ENCODE peak calls at places on chromosome 2, in nine cellular contexts. One of them, this sample, is unnamed.

GRCh38 chr2:1673160-1673944 is 71.0 kb downstream of the PXDN start:
- DNase-seq in skeletal muscle cell: no peak
- DNase-seq in heart left ventricle: no peak
- DNase-seq in psoas muscle: no peak
- DNase-seq in right atrium auricular region: peak
- DNase-seq in pancreas: no peak
- DNase-seq in NB4: no peak
- DNase-seq in cardiac muscle cell: no peak
- DNase-seq in GM12878: no peak
- DNase-seq in this sample: no peak

GRCh38 chr2:173049732-173050314 is 25.8 kb upstream of the MAP3K20 start:
- DNase-seq in heart left ventricle: no peak
- DNase-seq in cardiac muscle cell: no peak
- DNase-seq in NB4: no peak
- DNase-seq in psoas muscle: no peak
- DNase-seq in pancreas: no peak
- DNase-seq in right atrium auricular region: no peak
- DNase-seq in GM12878: no peak
- DNase-seq in skeletal muscle cell: no peak
- DNase-seq in this sample: no peak

GRCh38 chr2:237573721-237574415 is 7.5 kb downstream of the PRLH start:
- DNase-seq in GM12878: no peak
- DNase-seq in right atrium auricular region: no peak
- DNase-seq in skeletal muscle cell: no peak
- DNase-seq in heart left ventricle: no peak
- DNase-seq in psoas muscle: no peak
- DNase-seq in cardiac muscle cell: no peak
- DNase-seq in pancreas: no peak
- DNase-seq in NB4: no peak
- DNase-seq in this sample: no peak

GRCh38 chr2:67733517-67733916 is 329.3 kb downstream of the C1D start:
- DNase-seq in psoas muscle: no peak
- DNase-seq in pancreas: peak
- DNase-seq in heart left ventricle: no peak
- DNase-seq in GM12878: no peak
- DNase-seq in right atrium auricular region: no peak
- DNase-seq in NB4: peak
- DNase-seq in skeletal muscle cell: no peak
- DNase-seq in cardiac muscle cell: peak
- DNase-seq in this sample: no peak

GRCh38 chr2:49298230-49298629 is 143.9 kb upstream of the FSHR start:
- DNase-seq in NB4: no peak
- DNase-seq in psoas muscle: no peak
- DNase-seq in GM12878: no peak
- DNase-seq in pancreas: no peak
- DNase-seq in skeletal muscle cell: no peak
- DNase-seq in cardiac muscle cell: no peak
- DNase-seq in right atrium auricular region: no peak
- DNase-seq in heart left ventricle: no peak
- DNase-seq in this sample: no peak

GRCh38 chr2:162062559-162062958 is 11.5 kb downstream of the DPP4 start:
- DNase-seq in NB4: no peak
- DNase-seq in heart left ventricle: no peak
- DNase-seq in cardiac muscle cell: no peak
- DNase-seq in pancreas: no peak
- DNase-seq in right atrium auricular region: no peak
- DNase-seq in psoas muscle: no peak
- DNase-seq in skeletal muscle cell: no peak
- DNase-seq in GM12878: no peak
- DNase-seq in this sample: no peak

GRCh38 chr2:40625849-40626248 is 174.0 kb upstream of the SLC8A1 start:
- DNase-seq in pancreas: no peak
- DNase-seq in NB4: peak
- DNase-seq in skeletal muscle cell: peak
- DNase-seq in GM12878: no peak
- DNase-seq in heart left ventricle: no peak
- DNase-seq in cardiac muscle cell: no peak
- DNase-seq in psoas muscle: no peak
- DNase-seq in right atrium auricular region: no peak
- DNase-seq in this sample: no peak

GRCh38 chr2:59182249-59182648 is 941.1 kb upstream of the FANCL start:
- DNase-seq in skeletal muscle cell: no peak
- DNase-seq in heart left ventricle: no peak
- DNase-seq in NB4: peak
- DNase-seq in cardiac muscle cell: peak
- DNase-seq in psoas muscle: no peak
- DNase-seq in right atrium auricular region: no peak
- DNase-seq in pancreas: no peak
- DNase-seq in GM12878: no peak
- DNase-seq in this sample: no peak

GRCh38 chr2:66305714-66306113 is 129.2 kb upstream of the MEIS1 start:
- DNase-seq in skeletal muscle cell: peak
- DNase-seq in pancreas: no peak
- DNase-seq in cardiac muscle cell: no peak
- DNase-seq in heart left ventricle: peak
- DNase-seq in NB4: no peak
- DNase-seq in right atrium auricular region: peak
- DNase-seq in GM12878: no peak
- DNase-seq in psoas muscle: peak
- DNase-seq in this sample: peak

GRCh38 chr2:100182494-100183355 is 40.3 kb upstream of the AFF3 start:
- DNase-seq in skeletal muscle cell: no peak
- DNase-seq in GM12878: no peak
- DNase-seq in heart left ventricle: peak
- DNase-seq in cardiac muscle cell: peak
- DNase-seq in NB4: no peak
- DNase-seq in pancreas: no peak
- DNase-seq in psoas muscle: no peak
- DNase-seq in right atrium auricular region: no peak
- DNase-seq in this sample: no peak

GRCh38 chr2:218152777-218153176 is 14.0 kb downstream of the CXCR1 start:
- DNase-seq in cardiac muscle cell: no peak
- DNase-seq in skeletal muscle cell: no peak
- DNase-seq in psoas muscle: no peak
- DNase-seq in right atrium auricular region: no peak
- DNase-seq in heart left ventricle: no peak
- DNase-seq in NB4: no peak
- DNase-seq in pancreas: no peak
- DNase-seq in GM12878: no peak
- DNase-seq in this sample: no peak

GRCh38 chr2:217220228-217221013 is 360.6 kb upstream of the TNP1 start:
- DNase-seq in pancreas: no peak
- DNase-seq in skeletal muscle cell: no peak
- DNase-seq in right atrium auricular region: no peak
- DNase-seq in GM12878: no peak
- DNase-seq in NB4: peak
- DNase-seq in psoas muscle: no peak
- DNase-seq in cardiac muscle cell: no peak
- DNase-seq in heart left ventricle: peak
- DNase-seq in this sample: no peak

GRCh38 chr2:102449370-102449974 is 23.6 kb upstream of the SLC9A4 start:
- DNase-seq in right atrium auricular region: no peak
- DNase-seq in cardiac muscle cell: peak
- DNase-seq in skeletal muscle cell: no peak
- DNase-seq in heart left ventricle: no peak
- DNase-seq in NB4: peak
- DNase-seq in GM12878: no peak
- DNase-seq in pancreas: no peak
- DNase-seq in psoas muscle: no peak
- DNase-seq in this sample: no peak

GRCh38 chr2:172888704-172889103 is 153.1 kb downstream of the RAPGEF4 start:
- DNase-seq in GM12878: no peak
- DNase-seq in heart left ventricle: no peak
- DNase-seq in pancreas: no peak
- DNase-seq in NB4: no peak
- DNase-seq in psoas muscle: no peak
- DNase-seq in skeletal muscle cell: no peak
- DNase-seq in right atrium auricular region: no peak
- DNase-seq in cardiac muscle cell: peak
- DNase-seq in this sample: no peak

GRCh38 chr2:714005-714741 is 37.0 kb upstream of the TMEM18 start:
- DNase-seq in cardiac muscle cell: peak
- DNase-seq in GM12878: peak
- DNase-seq in right atrium auricular region: no peak
- DNase-seq in pancreas: no peak
- DNase-seq in heart left ventricle: no peak
- DNase-seq in skeletal muscle cell: no peak
- DNase-seq in psoas muscle: no peak
- DNase-seq in NB4: peak
- DNase-seq in this sample: peak

GRCh38 chr2:9184319-9184807 is 22.2 kb upstream of the ASAP2 start:
- DNase-seq in cardiac muscle cell: no peak
- DNase-seq in right atrium auricular region: no peak
- DNase-seq in GM12878: no peak
- DNase-seq in NB4: no peak
- DNase-seq in psoas muscle: no peak
- DNase-seq in pancreas: no peak
- DNase-seq in skeletal muscle cell: no peak
- DNase-seq in heart left ventricle: no peak
- DNase-seq in this sample: no peak

GRCh38 chr2:9174771-9175441 is 31.7 kb upstream of the ASAP2 start:
- DNase-seq in heart left ventricle: no peak
- DNase-seq in NB4: peak
- DNase-seq in skeletal muscle cell: peak
- DNase-seq in right atrium auricular region: no peak
- DNase-seq in cardiac muscle cell: peak
- DNase-seq in pancreas: no peak
- DNase-seq in psoas muscle: no peak
- DNase-seq in GM12878: no peak
- DNase-seq in this sample: no peak

GRCh38 chr2:9178110-9178904 is 28.3 kb upstream of the ASAP2 start:
- DNase-seq in skeletal muscle cell: no peak
- DNase-seq in cardiac muscle cell: peak
- DNase-seq in pancreas: no peak
- DNase-seq in GM12878: peak
- DNase-seq in psoas muscle: no peak
- DNase-seq in right atrium auricular region: no peak
- DNase-seq in heart left ventricle: no peak
- DNase-seq in NB4: no peak
- DNase-seq in this sample: no peak

GRCh38 chr2:9179572-9180201 is 26.9 kb upstream of the ASAP2 start:
- DNase-seq in pancreas: no peak
- DNase-seq in right atrium auricular region: peak
- DNase-seq in cardiac muscle cell: no peak
- DNase-seq in skeletal muscle cell: peak
- DNase-seq in NB4: peak
- DNase-seq in heart left ventricle: peak
- DNase-seq in psoas muscle: no peak
- DNase-seq in GM12878: no peak
- DNase-seq in this sample: no peak

DNA sequence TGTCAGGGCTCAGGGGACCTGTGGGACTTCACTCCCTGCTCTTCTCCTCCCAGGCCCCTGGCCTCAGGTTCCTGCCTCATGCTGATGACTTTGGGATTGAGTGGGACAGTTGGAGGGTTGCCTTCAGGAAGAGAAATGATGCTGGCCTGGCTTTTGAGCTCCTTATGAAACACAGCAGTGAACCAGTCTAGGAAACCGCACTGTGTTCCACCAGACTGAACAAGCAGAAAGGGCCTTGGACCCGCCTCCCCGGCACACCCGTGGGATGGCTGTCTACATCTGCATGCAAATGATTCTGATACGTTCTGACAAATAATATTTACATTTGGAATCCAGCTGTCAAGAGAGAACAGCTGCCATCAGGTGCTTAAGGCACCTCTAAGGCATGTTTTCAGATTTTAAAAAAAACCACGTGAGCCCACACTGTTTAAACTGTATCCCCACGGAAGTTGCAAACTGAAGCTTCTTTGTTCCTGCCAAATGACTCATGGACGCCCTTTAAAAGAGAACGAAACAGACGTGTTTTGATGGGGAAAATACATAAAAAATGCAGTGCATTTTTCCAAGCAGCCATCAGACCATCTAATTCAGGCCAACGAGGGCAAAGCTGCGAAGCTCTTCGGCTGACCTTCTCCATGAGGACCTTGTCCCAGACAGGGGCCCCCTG is 27.6 kb upstream of the ASAP2 start:
- DNase-seq in GM12878: peak
- DNase-seq in right atrium auricular region: peak
- DNase-seq in heart left ventricle: peak
- DNase-seq in cardiac muscle cell: no peak
- DNase-seq in psoas muscle: peak
- DNase-seq in skeletal muscle cell: peak
- DNase-seq in pancreas: no peak
- DNase-seq in NB4: no peak
- DNase-seq in this sample: no peak
- H3K4me3 ChIP-seq in GM12878: no peak
- H3K4me3 ChIP-seq in right atrium auricular region: no peak
- H3K4me3 ChIP-seq in heart left ventricle: no peak
- H3K4me3 ChIP-seq in cardiac muscle cell: no peak
- H3K4me3 ChIP-seq in psoas muscle: no peak
- H3K4me3 ChIP-seq in skeletal muscle cell: no peak
- H3K4me3 ChIP-seq in pancreas: no peak
- H3K4me3 ChIP-seq in NB4: no peak
- H3K4me3 ChIP-seq in this sample: peak

GRCh38 chr2:68766378-68766845 is 31.8 kb downstream of the ARHGAP25 start:
- DNase-seq in pancreas: no peak
- DNase-seq in skeletal muscle cell: peak
- DNase-seq in GM12878: no peak
- DNase-seq in cardiac muscle cell: peak
- DNase-seq in right atrium auricular region: peak
- DNase-seq in NB4: peak
- DNase-seq in heart left ventricle: peak
- DNase-seq in psoas muscle: no peak
- DNase-seq in this sample: no peak
- H3K4me3 ChIP-seq in pancreas: no peak
- H3K4me3 ChIP-seq in skeletal muscle cell: no peak
- H3K4me3 ChIP-seq in GM12878: no peak
- H3K4me3 ChIP-seq in cardiac muscle cell: no peak
- H3K4me3 ChIP-seq in right atrium auricular region: no peak
- H3K4me3 ChIP-seq in NB4: peak
- H3K4me3 ChIP-seq in heart left ventricle: no peak
- H3K4me3 ChIP-seq in psoas muscle: no peak
- H3K4me3 ChIP-seq in this sample: no peak

DNA sequence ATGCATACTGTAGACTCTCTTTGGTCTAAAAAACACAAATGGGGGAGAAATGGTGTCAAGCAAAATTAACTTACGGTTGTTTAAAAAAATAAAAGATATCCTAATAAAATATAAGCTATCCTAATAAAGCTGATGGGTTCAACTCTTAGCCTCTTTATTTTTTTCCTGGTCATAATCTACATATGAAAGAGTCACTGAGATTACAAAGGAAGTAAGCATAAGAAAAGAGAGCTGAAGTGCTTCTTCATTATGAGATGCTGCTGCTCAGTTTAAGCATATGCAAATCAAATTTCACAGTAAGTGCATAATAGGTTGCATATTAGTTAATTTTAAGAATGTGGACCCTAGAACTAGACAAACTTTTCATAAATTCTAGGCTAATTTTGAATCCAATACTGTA is 59.9 kb upstream of the DNER start:
- DNase-seq in right atrium auricular region: no peak
- DNase-seq in GM12878: no peak
- DNase-seq in psoas muscle: no peak
- DNase-seq in cardiac muscle cell: no peak
- DNase-seq in heart left ventricle: no peak
- DNase-seq in skeletal muscle cell: no peak
- DNase-seq in pancreas: no peak
- DNase-seq in NB4: no peak
- DNase-seq in this sample: no peak
- H3K4me3 ChIP-seq in right atrium auricular region: no peak
- H3K4me3 ChIP-seq in GM12878: no peak
- H3K4me3 ChIP-seq in psoas muscle: no peak
- H3K4me3 ChIP-seq in cardiac muscle cell: no peak
- H3K4me3 ChIP-seq in heart left ventricle: no peak
- H3K4me3 ChIP-seq in skeletal muscle cell: no peak
- H3K4me3 ChIP-seq in pancreas: no peak
- H3K4me3 ChIP-seq in NB4: no peak
- H3K4me3 ChIP-seq in this sample: no peak

GRCh38 chr2:193331701-193332100 is 1137.0 kb upstream of the TMEFF2 start:
- DNase-seq in psoas muscle: no peak
- DNase-seq in NB4: no peak
- DNase-seq in skeletal muscle cell: peak
- DNase-seq in cardiac muscle cell: no peak
- DNase-seq in heart left ventricle: no peak
- DNase-seq in right atrium auricular region: no peak
- DNase-seq in GM12878: no peak
- DNase-seq in pancreas: no peak
- DNase-seq in this sample: no peak
- H3K4me3 ChIP-seq in psoas muscle: no peak
- H3K4me3 ChIP-seq in NB4: no peak
- H3K4me3 ChIP-seq in skeletal muscle cell: no peak
- H3K4me3 ChIP-seq in cardiac muscle cell: no peak
- H3K4me3 ChIP-seq in heart left ventricle: no peak
- H3K4me3 ChIP-seq in right atrium auricular region: no peak
- H3K4me3 ChIP-seq in GM12878: no peak
- H3K4me3 ChIP-seq in pancreas: no peak
- H3K4me3 ChIP-seq in this sample: no peak